ENCODE peak calls at places on chromosome 1, in four cellular contexts. M, P, S and G are unnamed samples.

GRCh38 chr1:33456302-33456886 is 16.1 kb upstream of the ZSCAN20 start:
- DNase-seq in M (peak), P (no peak), S (no peak), G (no peak)

GRCh38 chr1:63633281-63633680 is 40.1 kb downstream of the PGM1 start:
- DNase-seq in M (no peak), P (no peak), S (no peak), G (no peak)

GRCh38 chr1:63867429-63868176 is 93.8 kb downstream of the ROR1 start:
- DNase-seq in M (no peak), P (no peak), S (no peak), G (no peak)

GRCh38 chr1:118223426-118223825 is 38.4 kb upstream of the SPAG17 start:
- DNase-seq in M (no peak), P (no peak), S (peak), G (no peak)

GRCh38 chr1:64823691-64824476 is 79.0 kb downstream of the RAVER2 start:
- DNase-seq in M (peak), P (peak), S (peak), G (peak)

GRCh38 chr1:24421502-24421901 is 5.9 kb downstream of the NIPAL3 start:
- DNase-seq in M (no peak), P (no peak), S (no peak), G (no peak)

GRCh38 chr1:64098856-64099606 is 104.4 kb upstream of the UBE2U start:
- DNase-seq in M (no peak), P (no peak), S (no peak), G (no peak)

GRCh38 chr1:76939107-76939816 is 72.0 kb downstream of the ST6GALNAC5 start:
- DNase-seq in M (no peak), P (peak), S (peak), G (no peak)

GRCh38 chr1:109624215-109625010 is 4.8 kb downstream of the AMPD2 start:
- DNase-seq in M (no peak), P (no peak), S (no peak), G (peak)

GRCh38 chr1:175073633-175074032 is 6.0 kb downstream of the TNN start:
- DNase-seq in M (no peak), P (no peak), S (no peak), G (no peak)

GRCh38 chr1:43530483-43531452 is at the start of gene PTPRF:
- DNase-seq in M (peak), P (peak), S (peak), G (peak)

GRCh38 chr1:52209429-52209828 is 67.5 kb downstream of the ZFYVE9 start:
- DNase-seq in M (no peak), P (no peak), S (no peak), G (no peak)

GRCh38 chr1:199463521-199464127 is 563.9 kb upstream of the NR5A2 start:
- DNase-seq in M (no peak), P (peak), S (peak), G (peak)

GRCh38 chr1:68346192-68346808 is 103.5 kb downstream of the RPE65 start:
- DNase-seq in M (no peak), P (no peak), S (peak), G (no peak)

GRCh38 chr1:147600119-147601111 is 59.1 kb downstream of the BCL9 start:
- DNase-seq in M (no peak), P (peak), S (peak), G (no peak)

GRCh38 chr1:197869502-197869890 is 32.9 kb upstream of the C1orf53 start:
- DNase-seq in M (no peak), P (no peak), S (no peak), G (no peak)

GRCh38 chr1:112877741-112878140 is 78.3 kb downstream of the SLC16A1 start:
- DNase-seq in M (no peak), P (no peak), S (peak), G (no peak)

GRCh38 chr1:27505420-27505680 is 15.4 kb upstream of the WASF2 start:
- DNase-seq in M (no peak), P (no peak), S (no peak), G (peak)

GRCh38 chr1:39835110-39835509 is 46.4 kb upstream of the BMP8B start:
- DNase-seq in M (no peak), P (no peak), S (no peak), G (no peak)

GRCh38 chr1:221468556-221468955 is 273.3 kb downstream of the DUSP10 start:
- DNase-seq in M (no peak), P (no peak), S (peak), G (no peak)

GRCh38 chr1:211331011-211331709 is 4.5 kb downstream of the TRAF5 start:
- DNase-seq in M (no peak), P (no peak), S (peak), G (no peak)

GRCh38 chr1:32404956-32405355 is 10.7 kb upstream of the BSDC1 start:
- DNase-seq in M (no peak), P (no peak), S (peak), G (no peak)

GRCh38 chr1:119611701-119612113 is 36.4 kb downstream of the ZNF697 start:
- DNase-seq in M (peak), P (peak), S (peak), G (peak)

GRCh38 chr1:151060241-151061011 is at the start of gene MLLT11:
- DNase-seq in M (no peak), P (peak), S (peak), G (peak)

GRCh38 chr1:26287033-26287711 is 7.3 kb downstream of the SH3BGRL3 start:
- DNase-seq in M (no peak), P (no peak), S (peak), G (peak)

GRCh38 chr1:25037174-25038074 is 107.3 kb upstream of the RUNX3 start:
- DNase-seq in M (no peak), P (no peak), S (peak), G (peak)

GRCh38 chr1:77762072-77762476 is 2.4 kb upstream of the USP33 start:
- DNase-seq in M (no peak), P (peak), S (peak), G (no peak)

GRCh38 chr1:187911820-187912219 is 1083.1 kb downstream of the PLA2G4A start:
- DNase-seq in M (no peak), P (no peak), S (no peak), G (no peak)

GRCh38 chr1:118841521-118841920 is 146.6 kb downstream of the TBX15 start:
- DNase-seq in M (no peak), P (no peak), S (no peak), G (no peak)

GRCh38 chr1:17162941-17163340 is 42.0 kb upstream of the PADI1 start:
- DNase-seq in M (no peak), P (no peak), S (peak), G (no peak)